ENCODE peak calls at places on chromosomes 3 and 15, in ten cellular contexts. E, N, T, O, C, F, M, D, H and K are unnamed samples.

GRCh38 chr15:81209635-81210034 is 13.0 kb downstream of the IL16 start:
- DNase-seq in T (no peak), D (no peak), M (no peak), O (no peak), C (no peak), F (no peak), H (no peak), N (no peak), E (no peak), K (no peak)

GRCh38 chr3:128496602-128497304 is 3.8 kb upstream of the GATA2 start:
- DNase-seq in C (no peak), H (no peak), O (no peak), T (no peak), D (peak), E (no peak), F (no peak), M (peak), N (no peak), K (no peak)

GRCh38 chr3:186844908-186845307 is 2.4 kb downstream of the ADIPOQ start:
- DNase-seq in N (no peak), E (no peak), T (no peak), M (no peak), F (no peak), O (no peak), C (no peak), D (no peak), H (no peak), K (no peak)

GRCh38 chr3:62562596-62562995 is 189.2 kb upstream of the FEZF2 start:
- DNase-seq in E (no peak), D (no peak), M (no peak), C (peak), O (no peak), T (no peak), H (peak), N (peak), F (no peak), K (no peak)

GRCh38 chr3:157913751-157914150 is 192.5 kb downstream of the SHOX2 start:
- DNase-seq in T (peak), E (no peak), N (peak), M (no peak), H (peak), F (no peak), O (no peak), D (peak), C (peak), K (no peak)

GRCh38 chr3:62604301-62604700 is 231.0 kb upstream of the FEZF2 start:
- DNase-seq in E (no peak), D (peak), H (peak), N (peak), T (peak), O (no peak), F (no peak), M (no peak), C (peak), K (no peak)

GRCh38 chr3:49132437-49133225 is at the start of gene LAMB2:
- DNase-seq in E (no peak), N (peak), F (peak), C (peak), M (peak), O (no peak), T (peak), D (peak), H (peak), K (peak)

GRCh38 chr15:75606711-75607684 is 18.5 kb downstream of the SNUPN start:
- DNase-seq in H (no peak), O (no peak), M (no peak), F (no peak), D (peak), N (no peak), C (no peak), T (no peak), E (no peak), K (no peak)

GRCh38 chr15:69755571-69756310 is 303.1 kb downstream of the RPLP1 start:
- DNase-seq in O (peak), D (peak), T (no peak), M (peak), H (peak), C (peak), F (no peak), E (no peak), N (no peak), K (no peak)

GRCh38 chr15:20361091-20361490 is 180.5 kb downstream of the GOLGA6L6 start:
- DNase-seq in M (no peak), H (no peak), O (no peak), D (no peak), F (no peak), C (no peak), E (no peak), T (no peak), N (no peak), K (no peak)

GRCh38 chr15:98547741-98548166 is 100.6 kb upstream of the IGF1R start:
- DNase-seq in H (peak), O (no peak), N (no peak), E (no peak), T (no peak), D (peak), C (no peak), F (no peak), M (peak), K (no peak)

GRCh38 chr3:33173103-33173502 is 45.5 kb downstream of the SUSD5 start:
- DNase-seq in F (no peak), C (no peak), O (no peak), E (no peak), D (no peak), H (no peak), N (no peak), T (no peak), M (no peak), K (no peak)

GRCh38 chr3:124861041-124861440 is 26.1 kb downstream of the ITGB5 start:
- DNase-seq in C (no peak), O (no peak), N (peak), D (no peak), E (no peak), T (no peak), F (no peak), H (no peak), M (no peak), K (no peak)

GRCh38 chr3:133599280-133599679 is 25.8 kb downstream of the CDV3 start:
- DNase-seq in M (no peak), F (no peak), D (no peak), T (no peak), E (no peak), H (no peak), O (no peak), C (no peak), N (no peak), K (no peak)

GRCh38 chr15:29665441-29665985 is 156.8 kb downstream of the TJP1 start:
- DNase-seq in T (no peak), N (no peak), E (no peak), H (peak), F (no peak), D (peak), M (no peak), O (no peak), C (peak), K (no peak)

GRCh38 chr15:22945071-22945470 is 35.1 kb downstream of the CYFIP1 start:
- DNase-seq in E (no peak), O (no peak), N (no peak), H (no peak), D (no peak), C (no peak), M (no peak), F (no peak), T (no peak), K (no peak)

GRCh38 chr3:14608298-14608697 is 43.3 kb upstream of the CCDC174 start:
- DNase-seq in T (no peak), M (no peak), F (no peak), N (no peak), H (no peak), O (no peak), E (no peak), D (peak), C (no peak), K (no peak)
- TF ChIP-seq CTCF in T (no peak), M (no peak), F (no peak), N (no peak), H (no peak), O (no peak), E (no peak), D (peak), C (no peak), K (peak)

GRCh38 chr3:69511361-69511760 is 125.5 kb upstream of the FRMD4B start:
- DNase-seq in N (no peak), D (no peak), T (no peak), M (no peak), E (no peak), C (no peak), F (no peak), H (no peak), O (no peak), K (no peak)

GRCh38 chr3:69505770-69506407 is 120.0 kb upstream of the FRMD4B start:
- DNase-seq in T (no peak), N (no peak), H (peak), D (peak), M (no peak), E (no peak), F (no peak), O (no peak), C (no peak), K (no peak)

GRCh38 chr3:69509288-69509687 is 123.4 kb upstream of the FRMD4B start:
- DNase-seq in M (no peak), N (no peak), C (no peak), D (no peak), H (no peak), O (no peak), E (no peak), F (no peak), T (no peak), K (no peak)

GRCh38 chr3:69510481-69511031 is 124.7 kb upstream of the FRMD4B start:
- DNase-seq in O (no peak), D (peak), N (no peak), T (no peak), F (no peak), H (peak), E (no peak), C (no peak), M (no peak), K (no peak)
- TF ChIP-seq CTCF in O (no peak), D (no peak), N (no peak), T (no peak), F (no peak), H (no peak), E (no peak), C (no peak), M (no peak), K (no peak)

GRCh38 chr15:33215941-33216872 is 21.7 kb upstream of the FMN1 start:
- DNase-seq in T (no peak), F (no peak), C (peak), D (peak), O (no peak), N (peak), E (no peak), M (no peak), H (peak), K (no peak)
- TF ChIP-seq CTCF in T (peak), F (no peak), C (peak), D (peak), O (peak), N (peak), E (no peak), M (peak), H (peak), K (peak)

DNA sequence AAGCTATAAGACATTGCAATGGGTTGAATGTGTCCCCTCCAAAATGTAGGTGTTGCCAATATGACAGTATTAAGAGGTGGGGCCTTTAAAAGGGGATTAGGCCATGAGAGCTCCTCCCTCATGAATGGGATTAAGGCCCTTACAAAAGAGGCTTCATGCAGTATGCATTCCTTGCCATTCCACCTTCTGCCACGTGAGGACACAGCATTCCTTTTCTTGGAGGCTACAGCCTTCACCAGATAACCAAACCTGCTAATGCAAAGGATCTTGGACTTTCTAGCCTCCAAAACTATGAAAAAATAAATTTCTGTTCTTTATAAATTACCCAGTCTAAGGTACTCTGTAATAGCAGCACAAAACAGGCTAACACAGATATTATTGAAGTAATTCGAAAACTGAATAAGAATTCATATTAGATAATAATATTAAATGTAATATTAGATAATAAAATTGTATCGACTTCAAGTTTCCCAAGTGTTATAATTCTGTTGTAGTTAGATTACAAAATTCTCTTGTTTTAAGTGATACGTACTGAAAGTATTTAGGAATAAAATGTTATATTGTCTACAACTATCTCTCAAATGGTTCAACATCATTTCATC is 29.4 kb upstream of the ATP8B4 start:
- DNase-seq in T (peak), E (no peak), H (peak), C (peak), F (no peak), D (peak), O (no peak), N (peak), M (peak), K (no peak)
- TF ChIP-seq CTCF in T (peak), E (peak), H (peak), C (peak), F (no peak), D (peak), O (peak), N (peak), M (peak), K (peak)

DNA sequence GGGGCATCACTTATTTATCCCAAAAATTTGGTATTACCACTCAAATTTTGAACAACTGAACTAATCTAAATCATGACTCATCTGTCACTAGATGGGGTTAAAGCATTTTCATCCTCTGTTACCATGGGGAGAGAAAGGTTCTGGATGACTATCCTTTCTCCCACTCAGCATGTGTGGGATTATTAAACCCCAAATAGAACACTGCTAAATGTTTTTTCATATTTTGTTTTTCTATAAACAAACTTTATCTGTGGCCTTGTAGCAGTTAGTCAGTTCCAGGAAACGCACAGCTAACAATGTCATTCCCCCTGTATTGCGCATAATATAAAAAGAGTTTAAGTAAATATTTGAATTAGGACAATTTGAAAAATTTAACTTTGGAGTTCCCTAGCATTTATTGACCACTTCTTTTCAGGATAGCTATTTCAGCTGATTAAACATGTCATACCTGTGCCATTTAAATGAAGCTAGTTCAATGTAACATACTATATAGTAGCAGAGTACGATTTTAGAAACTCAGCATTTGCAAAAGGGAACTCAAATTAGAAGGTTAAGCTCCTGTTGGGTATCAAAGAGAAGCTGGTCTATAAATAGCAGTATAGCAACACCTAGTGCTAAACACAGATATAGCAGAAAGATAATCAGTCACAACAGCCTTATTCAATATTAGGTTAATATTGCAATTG is 9.2 kb upstream of the TMEM212 start:
- DNase-seq in D (peak), N (no peak), C (peak), H (peak), O (peak), M (no peak), E (no peak), T (no peak), F (no peak), K (no peak)
- TF ChIP-seq CTCF in D (peak), N (peak), C (peak), H (peak), O (peak), M (peak), E (no peak), T (peak), F (no peak), K (peak)

DNA sequence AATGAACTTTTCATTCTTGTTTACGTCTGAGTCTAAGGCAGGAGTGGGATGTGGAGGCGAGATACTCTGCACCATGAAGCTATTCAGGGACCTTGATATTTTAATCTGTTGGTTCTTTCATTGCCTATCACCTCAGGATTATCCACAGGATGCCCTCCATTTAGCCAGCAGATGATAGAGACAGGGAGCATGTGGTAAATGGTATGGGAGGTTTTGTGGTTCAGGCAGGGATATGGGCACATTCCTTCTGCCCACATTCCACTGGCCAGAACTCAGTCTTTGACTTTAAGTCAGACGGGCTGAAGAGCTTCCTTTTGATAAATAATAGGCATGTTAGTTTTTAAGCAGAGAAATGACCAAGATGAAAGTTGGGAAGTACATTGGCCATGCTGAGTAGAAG is 548.0 kb upstream of the CCDC54 start:
- DNase-seq in M (no peak), O (no peak), F (no peak), E (no peak), H (peak), T (no peak), D (peak), N (no peak), C (peak), K (no peak)
- TF ChIP-seq CTCF in M (no peak), O (no peak), F (no peak), E (no peak), H (no peak), T (no peak), D (no peak), N (no peak), C (no peak), K (no peak)

GRCh38 chr15:99603828-99604227 is 38.0 kb downstream of the MEF2A start:
- DNase-seq in H (peak), O (no peak), C (peak), F (no peak), M (no peak), E (no peak), T (no peak), N (no peak), D (peak), K (no peak)
- TF ChIP-seq CTCF in H (no peak), O (no peak), C (no peak), F (no peak), M (no peak), E (no peak), T (no peak), N (no peak), D (no peak), K (no peak)

GRCh38 chr15:57526076-57526475 is 65.6 kb upstream of the MYZAP start:
- DNase-seq in D (no peak), M (no peak), F (no peak), C (peak), E (no peak), O (no peak), H (no peak), N (no peak), T (no peak), K (no peak)
- TF ChIP-seq CTCF in D (no peak), M (no peak), F (no peak), C (no peak), E (no peak), O (no peak), H (no peak), N (no peak), T (no peak), K (no peak)